ENCODE peak calls at places on chromosomes 1 and 21, in four cellular contexts. C is K562, H is SK-N-SH, A is GM12878. W is an unnamed sample.

GRCh38 chr1:70966018-70966638 is 81.5 kb downstream of the PTGER3 start:
- DNase-seq in C (peak), H (no peak), A (no peak), W (no peak)

GRCh38 chr1:37288900-37289299 is 185.5 kb upstream of the ZC3H12A start:
- DNase-seq in C (peak), H (no peak), A (peak), W (no peak)

GRCh38 chr1:8984203-8984602 is 38.5 kb downstream of the CA6 start:
- DNase-seq in C (no peak), H (no peak), A (no peak), W (no peak)

GRCh38 chr1:2288816-2289536 is 60.9 kb downstream of the SKI start:
- DNase-seq in C (no peak), H (no peak), A (no peak), W (no peak)

GRCh38 chr1:107529511-107530149 is 388.8 kb downstream of the NTNG1 start:
- DNase-seq in C (peak), H (peak), A (peak), W (peak)

GRCh38 chr1:155166006-155166372 is 7.1 kb downstream of the KRTCAP2 start:
- DNase-seq in C (no peak), H (no peak), A (no peak), W (peak)

GRCh38 chr1:117683571-117684285 is 77.9 kb downstream of the TENT5C start:
- DNase-seq in C (no peak), H (no peak), A (no peak), W (no peak)

GRCh38 chr1:184025242-184025675 is 12.3 kb downstream of the COLGALT2 start:
- DNase-seq in C (no peak), H (no peak), A (no peak), W (no peak)

GRCh38 chr1:79726321-79726720 is 719.8 kb upstream of the ADGRL4 start:
- DNase-seq in C (no peak), H (no peak), A (no peak), W (no peak)

GRCh38 chr21:42724226-42724920 is 71.0 kb downstream of the PDE9A start:
- DNase-seq in C (no peak), H (no peak), A (no peak), W (no peak)

GRCh38 chr1:85365851-85366250 is 89.4 kb upstream of the BCL10 start:
- DNase-seq in C (no peak), H (no peak), A (no peak), W (no peak)

GRCh38 chr21:41431788-41432548 is 5.9 kb downstream of the MX1 start:
- DNase-seq in C (no peak), H (peak), A (peak), W (no peak)

GRCh38 chr1:198531891-198532290 is 8.6 kb downstream of the ATP6V1G3 start:
- DNase-seq in C (no peak), H (no peak), A (no peak), W (no peak)

GRCh38 chr1:220701974-220702373 is 11.8 kb downstream of the C1orf115 start:
- DNase-seq in C (no peak), H (no peak), A (no peak), W (no peak)

GRCh38 chr1:150895618-150896017 is 8.7 kb downstream of the CTXND2 start:
- DNase-seq in C (no peak), H (peak), A (no peak), W (no peak)

GRCh38 chr1:115507256-115507589 is 134.5 kb upstream of the VANGL1 start:
- DNase-seq in C (peak), H (peak), A (no peak), W (peak)

GRCh38 chr1:53139911-53140310 is 2.5 kb downstream of the SLC1A7 start:
- DNase-seq in C (no peak), H (no peak), A (no peak), W (no peak)

GRCh38 chr1:17163371-17163770 is 41.6 kb upstream of the PADI1 start:
- DNase-seq in C (no peak), H (no peak), A (no peak), W (no peak)

GRCh38 chr1:221371671-221372070 is 370.2 kb downstream of the DUSP10 start:
- DNase-seq in C (no peak), H (no peak), A (no peak), W (no peak)

GRCh38 chr1:155256101-155256852 is 994 bp upstream of the ENTREP3 start:
- DNase-seq in C (no peak), H (no peak), A (no peak), W (no peak)

GRCh38 chr1:31705080-31705866 is 1.5 kb upstream of the COL16A1 start:
- DNase-seq in C (peak), H (peak), A (no peak), W (peak)

GRCh38 chr1:182083851-182084486 is 22.5 kb upstream of the ZNF648 start:
- DNase-seq in C (no peak), H (no peak), A (no peak), W (no peak)

GRCh38 chr1:87435484-87435883 is 106.8 kb downstream of the LMO4 start:
- DNase-seq in C (peak), H (no peak), A (peak), W (no peak)

GRCh38 chr1:115257596-115257995 is 80.5 kb downstream of the NGF start:
- DNase-seq in C (no peak), H (no peak), A (no peak), W (no peak)

GRCh38 chr1:236556606-236557005 is 32.8 kb downstream of the LGALS8 start:
- DNase-seq in C (no peak), H (no peak), A (no peak), W (no peak)

GRCh38 chr1:165395522-165396300 is 39.2 kb upstream of the LMX1A start:
- DNase-seq in C (no peak), H (no peak), A (peak), W (no peak)
- TF ChIP-seq USF1 in C (no peak), H (no peak), A (no peak), W (no peak)

GRCh38 chr1:6124746-6125365 is 55.3 kb downstream of the CHD5 start:
- DNase-seq in C (no peak), H (no peak), A (no peak), W (peak)

GRCh38 chr1:6123816-6124215 is 56.3 kb downstream of the CHD5 start:
- DNase-seq in C (no peak), H (no peak), A (no peak), W (peak)

GRCh38 chr1:6123083-6123482 is 57.0 kb downstream of the CHD5 start:
- DNase-seq in C (no peak), H (no peak), A (no peak), W (peak)

GRCh38 chr1:6125366-6125765 is 54.8 kb downstream of the CHD5 start:
- DNase-seq in C (no peak), H (no peak), A (no peak), W (no peak)

GRCh38 chr1:6124341-6124740 is 55.8 kb downstream of the CHD5 start:
- DNase-seq in C (no peak), H (no peak), A (no peak), W (peak)
- TF ChIP-seq USF1 in C (no peak), H (no peak), A (no peak), W (no peak)

DNA sequence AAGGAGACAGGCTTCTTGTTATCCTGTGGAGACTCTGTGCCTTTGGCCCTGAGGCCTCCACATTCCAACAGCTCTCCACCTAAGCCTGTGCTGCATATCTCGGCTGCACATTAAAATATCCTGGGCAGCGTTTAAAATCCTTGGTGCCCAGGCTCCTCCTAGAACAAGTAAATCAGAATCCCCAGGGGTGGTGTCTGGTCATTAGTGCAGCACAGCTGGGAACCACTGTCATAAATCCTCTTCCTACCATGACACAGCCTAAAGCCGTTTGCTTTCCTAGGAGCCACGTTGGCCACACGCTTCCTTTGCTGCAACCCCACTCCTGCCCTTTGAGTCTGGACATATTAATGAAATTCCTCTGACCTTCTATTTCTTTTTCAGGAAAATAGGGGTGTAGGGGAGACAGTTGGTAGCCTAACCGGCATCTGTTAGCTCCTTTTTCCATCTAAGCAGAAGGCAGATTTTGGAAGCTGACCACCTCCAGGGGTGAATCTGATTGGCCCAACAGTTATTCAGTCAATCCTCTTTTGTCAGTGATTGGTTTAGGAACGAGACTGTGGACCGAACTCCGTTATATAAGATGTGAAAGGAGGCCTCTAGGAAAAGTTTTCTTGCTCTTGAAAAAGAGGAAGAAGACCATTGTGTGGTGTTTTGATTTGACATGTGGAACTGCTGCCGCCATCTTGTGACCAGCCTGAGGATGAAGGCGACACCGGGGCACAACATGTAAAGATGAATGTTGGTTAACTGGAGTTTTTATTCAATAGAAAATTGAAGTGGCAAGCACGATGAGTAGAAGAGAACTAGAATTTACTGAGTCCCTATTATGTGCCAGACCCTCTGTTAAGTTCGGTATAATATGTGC is 41.9 kb downstream of the JUN start:
- DNase-seq in C (no peak), H (no peak), A (no peak), W (no peak)
- TF ChIP-seq USF1 in C (no peak), H (no peak), A (no peak), W (no peak)

DNA sequence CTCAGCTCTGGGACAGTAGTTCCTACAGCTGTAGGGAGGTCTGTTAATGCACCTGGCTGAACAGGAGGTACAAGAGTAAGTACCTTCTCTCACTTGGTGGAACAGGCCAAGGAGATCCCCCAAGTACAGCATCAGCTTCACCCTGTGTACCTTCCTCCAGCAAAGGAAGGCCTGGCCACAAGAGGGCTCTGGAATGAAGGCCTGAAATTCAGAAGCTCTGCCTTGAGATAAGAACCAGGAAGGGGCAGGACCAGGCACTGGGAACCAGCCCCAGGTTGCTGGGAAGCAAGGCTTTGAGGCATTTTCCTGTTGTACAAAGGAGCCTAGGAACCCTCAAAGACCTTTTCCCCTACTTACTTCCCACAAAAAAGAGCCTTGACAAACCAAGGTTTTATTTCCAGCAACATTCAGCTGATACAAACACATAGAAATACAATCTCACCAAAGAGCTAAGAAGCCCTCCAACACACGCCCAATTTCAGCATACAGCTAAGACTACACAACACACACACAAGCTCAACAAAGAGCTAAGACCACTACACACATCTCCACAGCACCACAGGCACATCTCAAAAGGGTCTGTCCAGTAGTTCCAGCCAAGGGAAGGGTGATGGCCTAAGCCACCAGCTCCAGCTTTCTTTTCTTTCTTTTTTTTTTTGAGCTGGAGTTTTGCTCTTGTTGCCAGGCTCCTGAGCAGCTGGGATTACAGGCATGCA is 23.5 kb downstream of the F11R start:
- DNase-seq in C (peak), H (peak), A (no peak), W (peak)
- TF ChIP-seq USF1 in C (no peak), H (no peak), A (no peak), W (no peak)

DNA sequence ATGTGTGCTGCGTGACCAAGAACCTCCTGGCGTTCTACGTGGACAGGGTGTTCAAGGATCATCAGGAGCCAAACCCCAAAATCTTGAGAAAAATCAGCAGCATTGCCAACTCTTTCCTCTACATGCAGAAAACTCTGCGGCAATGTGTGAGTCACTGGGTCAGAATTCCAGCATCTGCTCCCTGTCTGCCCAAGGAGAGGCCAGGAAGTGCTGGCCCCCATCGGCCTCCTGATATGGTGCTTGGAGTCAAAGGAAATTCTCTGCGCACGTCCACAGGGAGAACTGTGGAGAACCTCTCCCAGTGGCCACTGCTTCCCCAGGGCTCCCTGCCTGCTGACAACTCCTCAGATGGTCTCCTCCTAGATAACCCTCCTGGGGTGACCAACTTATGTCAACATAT is 25.6 kb upstream of the IL20 start:
- DNase-seq in C (no peak), H (no peak), A (no peak), W (no peak)
- TF ChIP-seq USF1 in C (no peak), H (no peak), A (no peak), W (no peak)

DNA sequence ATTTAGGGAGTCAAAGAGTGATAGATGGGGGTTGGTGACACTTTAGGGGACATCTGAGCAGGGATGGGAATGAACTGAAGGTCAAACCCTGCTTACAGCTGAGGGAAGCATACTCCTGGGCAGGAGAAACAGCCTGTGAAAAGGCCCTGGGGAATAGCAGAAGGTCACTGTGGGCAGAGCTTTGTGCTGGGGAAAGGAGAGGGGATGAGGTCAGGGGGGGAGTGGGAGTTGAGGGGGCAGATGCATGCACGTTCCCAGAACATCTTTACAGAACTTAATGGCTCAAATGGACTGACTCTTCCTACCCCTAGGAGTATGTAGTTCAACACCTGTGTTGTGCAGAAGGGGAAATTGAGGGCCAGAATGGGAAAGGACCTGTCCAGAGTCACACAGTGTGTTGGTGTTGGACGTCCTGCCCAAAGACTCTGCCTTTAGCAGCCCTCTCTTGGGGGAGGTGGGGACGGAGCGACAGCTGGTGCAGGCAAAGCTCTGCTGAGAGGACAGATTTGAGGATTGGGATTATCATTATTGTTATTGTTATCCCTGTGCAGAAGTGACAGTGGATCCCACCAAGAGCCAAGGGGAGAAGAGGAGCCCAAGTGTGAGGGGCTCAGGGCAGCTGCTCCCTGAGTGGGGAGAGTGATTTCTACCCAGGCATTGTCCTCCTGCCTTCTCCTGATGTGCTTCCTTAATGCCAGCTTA is 116.5 kb downstream of the PTPRU start:
- DNase-seq in C (no peak), H (no peak), A (no peak), W (no peak)
- TF ChIP-seq USF1 in C (no peak), H (no peak), A (no peak), W (no peak)

DNA sequence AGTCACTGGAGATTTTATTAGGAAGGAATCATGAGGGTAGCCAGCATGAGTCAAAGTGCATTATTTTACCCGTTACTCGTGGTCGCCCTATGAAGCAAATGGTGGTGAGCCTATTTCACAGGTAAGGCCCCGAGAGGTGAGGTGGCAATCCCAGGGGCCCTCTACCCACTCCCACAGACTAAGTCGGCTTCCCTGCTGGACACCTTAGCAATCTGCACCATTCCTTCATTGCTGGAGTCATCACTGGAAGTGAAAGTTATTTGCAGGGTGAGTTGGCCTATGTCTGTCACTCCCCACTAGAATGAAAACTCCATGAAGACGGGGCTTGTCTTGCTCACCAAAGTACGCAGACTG is 52.7 kb downstream of the TOMM20 start:
- DNase-seq in C (no peak), H (no peak), A (no peak), W (no peak)
- TF ChIP-seq USF1 in C (no peak), H (no peak), A (no peak), W (no peak)

DNA sequence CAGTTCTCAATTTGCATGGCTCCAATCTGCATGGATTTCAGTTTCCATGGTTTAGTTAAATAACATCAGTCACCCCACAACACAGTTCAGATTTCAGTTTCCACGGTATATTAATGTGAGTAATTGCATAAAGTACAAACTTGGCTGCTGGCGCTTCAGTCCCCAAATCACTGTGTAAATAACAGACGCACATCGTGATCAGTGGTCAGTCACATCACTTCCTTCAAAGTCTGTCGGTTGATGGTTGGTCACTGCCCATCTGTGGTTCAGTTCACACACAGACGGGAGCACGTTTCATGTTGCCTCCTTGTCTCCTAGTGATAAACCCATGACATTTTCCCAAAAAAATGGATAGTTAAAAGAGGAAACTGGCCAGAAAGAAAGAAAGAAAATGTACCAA is 66.4 kb upstream of the LPGAT1 start:
- DNase-seq in C (no peak), H (no peak), A (no peak), W (no peak)
- TF ChIP-seq USF1 in C (no peak), H (no peak), A (no peak), W (no peak)